ENCODE peak calls at places on chromosomes 4 and X, in ten cellular contexts. One of them, this sample, is unnamed.

GRCh38 chr4:65668201-65669007 is 1.9 kb downstream of the EPHA5 start:
- DNase-seq in stomach: peak; percentile 25
- DNase-seq in mesenchymal stem cell: peak; percentile 54
- DNase-seq in fibroblast of lung: peak; percentile 71
- DNase-seq in lower lobe of right lung: no peak
- DNase-seq in neuronal stem cell: peak; percentile 26
- DNase-seq in mammary epithelial cell: no peak
- DNase-seq in hepatocyte: peak; percentile 36
- DNase-seq in astrocyte: peak; percentile 63
- DNase-seq in endodermal cell: peak; percentile 62
- DNase-seq in this sample: peak; percentile 73

GRCh38 chr4:1130318-1131186 is 17.2 kb upstream of the RNF212 start:
- DNase-seq in stomach: peak; percentile 72
- DNase-seq in mesenchymal stem cell: peak; percentile 76
- DNase-seq in fibroblast of lung: peak; percentile 60
- DNase-seq in lower lobe of right lung: peak; percentile 69
- DNase-seq in neuronal stem cell: peak; percentile 78
- DNase-seq in mammary epithelial cell: peak; percentile 60
- DNase-seq in hepatocyte: peak; percentile 84
- DNase-seq in astrocyte: peak; percentile 44
- DNase-seq in endodermal cell: peak; percentile 88
- DNase-seq in this sample: peak; percentile 63

GRCh38 chrX:2261838-2262678 is 238.7 kb downstream of the DHRSX start:
- DNase-seq in stomach: no peak
- DNase-seq in mesenchymal stem cell: no peak
- DNase-seq in fibroblast of lung: peak; percentile 19
- DNase-seq in lower lobe of right lung: no peak
- DNase-seq in neuronal stem cell: no peak
- DNase-seq in mammary epithelial cell: no peak
- DNase-seq in hepatocyte: no peak
- DNase-seq in astrocyte: peak; percentile 10
- DNase-seq in endodermal cell: peak; percentile 54
- DNase-seq in this sample: no peak

GRCh38 chrX:48278958-48279357 is 23.8 kb downstream of the SSX1 start:
- DNase-seq in stomach: no peak
- DNase-seq in mesenchymal stem cell: no peak
- DNase-seq in fibroblast of lung: no peak
- DNase-seq in lower lobe of right lung: no peak
- DNase-seq in neuronal stem cell: no peak
- DNase-seq in mammary epithelial cell: no peak
- DNase-seq in hepatocyte: no peak
- DNase-seq in astrocyte: no peak
- DNase-seq in endodermal cell: peak; percentile 46
- DNase-seq in this sample: no peak

GRCh38 chrX:40007746-40008705 is 89.7 kb downstream of the BCOR start:
- DNase-seq in stomach: no peak
- DNase-seq in mesenchymal stem cell: no peak
- DNase-seq in fibroblast of lung: no peak
- DNase-seq in lower lobe of right lung: no peak
- DNase-seq in neuronal stem cell: no peak
- DNase-seq in mammary epithelial cell: no peak
- DNase-seq in hepatocyte: no peak
- DNase-seq in astrocyte: no peak
- DNase-seq in endodermal cell: peak; percentile 81
- DNase-seq in this sample: no peak

GRCh38 chrX:150454508-150455219 is 91.5 kb downstream of the MAMLD1 start:
- DNase-seq in stomach: no peak
- DNase-seq in mesenchymal stem cell: no peak
- DNase-seq in fibroblast of lung: no peak
- DNase-seq in lower lobe of right lung: no peak
- DNase-seq in neuronal stem cell: no peak
- DNase-seq in mammary epithelial cell: no peak
- DNase-seq in hepatocyte: no peak
- DNase-seq in astrocyte: no peak
- DNase-seq in endodermal cell: no peak
- DNase-seq in this sample: no peak

GRCh38 chrX:104324461-104324860 is 69.7 kb upstream of the ESX1 start:
- DNase-seq in stomach: no peak
- DNase-seq in mesenchymal stem cell: no peak
- DNase-seq in fibroblast of lung: no peak
- DNase-seq in lower lobe of right lung: no peak
- DNase-seq in neuronal stem cell: no peak
- DNase-seq in mammary epithelial cell: no peak
- DNase-seq in hepatocyte: no peak
- DNase-seq in astrocyte: no peak
- DNase-seq in endodermal cell: no peak
- DNase-seq in this sample: no peak

GRCh38 chrX:103779156-103779555 is 2.5 kb downstream of the PLP1 start:
- DNase-seq in stomach: no peak
- DNase-seq in mesenchymal stem cell: no peak
- DNase-seq in fibroblast of lung: peak; percentile 33
- DNase-seq in lower lobe of right lung: no peak
- DNase-seq in neuronal stem cell: no peak
- DNase-seq in mammary epithelial cell: no peak
- DNase-seq in hepatocyte: no peak
- DNase-seq in astrocyte: peak; percentile 20
- DNase-seq in endodermal cell: no peak
- DNase-seq in this sample: no peak

GRCh38 chr4:3854661-3855060 is 88.5 kb downstream of the ADRA2C start:
- DNase-seq in stomach: no peak
- DNase-seq in mesenchymal stem cell: no peak
- DNase-seq in fibroblast of lung: no peak
- DNase-seq in lower lobe of right lung: no peak
- DNase-seq in neuronal stem cell: no peak
- DNase-seq in mammary epithelial cell: no peak
- DNase-seq in hepatocyte: no peak
- DNase-seq in astrocyte: no peak
- DNase-seq in endodermal cell: no peak
- DNase-seq in this sample: peak; percentile 61

GRCh38 chr4:25163216-25163615 is 3.0 kb upstream of the SEPSECS start:
- DNase-seq in stomach: no peak
- DNase-seq in mesenchymal stem cell: no peak
- DNase-seq in fibroblast of lung: no peak
- DNase-seq in lower lobe of right lung: no peak
- DNase-seq in neuronal stem cell: no peak
- DNase-seq in mammary epithelial cell: no peak
- DNase-seq in hepatocyte: no peak
- DNase-seq in astrocyte: no peak
- DNase-seq in endodermal cell: no peak
- DNase-seq in this sample: no peak

GRCh38 chr4:31059753-31060522 is 339.8 kb downstream of the PCDH7 start:
- DNase-seq in stomach: no peak
- DNase-seq in mesenchymal stem cell: peak; percentile 42
- DNase-seq in fibroblast of lung: peak; percentile 74
- DNase-seq in lower lobe of right lung: no peak
- DNase-seq in neuronal stem cell: no peak
- DNase-seq in mammary epithelial cell: no peak
- DNase-seq in hepatocyte: no peak
- DNase-seq in astrocyte: peak; percentile 67
- DNase-seq in endodermal cell: no peak
- DNase-seq in this sample: no peak

GRCh38 chrX:133365886-133366611 is 49.2 kb downstream of the GPC4 start:
- DNase-seq in stomach: no peak
- DNase-seq in mesenchymal stem cell: peak; percentile 36
- DNase-seq in fibroblast of lung: peak; percentile 82
- DNase-seq in lower lobe of right lung: no peak
- DNase-seq in neuronal stem cell: no peak
- DNase-seq in mammary epithelial cell: no peak
- DNase-seq in hepatocyte: peak; percentile 10
- DNase-seq in astrocyte: peak; percentile 80
- DNase-seq in endodermal cell: no peak
- DNase-seq in this sample: no peak

GRCh38 chr4:79632114-79632513 is 224.1 kb upstream of the GK2 start:
- DNase-seq in stomach: no peak
- DNase-seq in mesenchymal stem cell: no peak
- DNase-seq in fibroblast of lung: no peak
- DNase-seq in lower lobe of right lung: no peak
- DNase-seq in neuronal stem cell: no peak
- DNase-seq in mammary epithelial cell: no peak
- DNase-seq in hepatocyte: no peak
- DNase-seq in astrocyte: no peak
- DNase-seq in endodermal cell: no peak
- DNase-seq in this sample: no peak

GRCh38 chr4:170088686-170089085 is 1.1 kb downstream of the AADAT start:
- DNase-seq in stomach: no peak
- DNase-seq in mesenchymal stem cell: peak; percentile 14
- DNase-seq in fibroblast of lung: no peak
- DNase-seq in lower lobe of right lung: no peak
- DNase-seq in neuronal stem cell: no peak
- DNase-seq in mammary epithelial cell: no peak
- DNase-seq in hepatocyte: no peak
- DNase-seq in astrocyte: no peak
- DNase-seq in endodermal cell: no peak
- DNase-seq in this sample: no peak

DNA sequence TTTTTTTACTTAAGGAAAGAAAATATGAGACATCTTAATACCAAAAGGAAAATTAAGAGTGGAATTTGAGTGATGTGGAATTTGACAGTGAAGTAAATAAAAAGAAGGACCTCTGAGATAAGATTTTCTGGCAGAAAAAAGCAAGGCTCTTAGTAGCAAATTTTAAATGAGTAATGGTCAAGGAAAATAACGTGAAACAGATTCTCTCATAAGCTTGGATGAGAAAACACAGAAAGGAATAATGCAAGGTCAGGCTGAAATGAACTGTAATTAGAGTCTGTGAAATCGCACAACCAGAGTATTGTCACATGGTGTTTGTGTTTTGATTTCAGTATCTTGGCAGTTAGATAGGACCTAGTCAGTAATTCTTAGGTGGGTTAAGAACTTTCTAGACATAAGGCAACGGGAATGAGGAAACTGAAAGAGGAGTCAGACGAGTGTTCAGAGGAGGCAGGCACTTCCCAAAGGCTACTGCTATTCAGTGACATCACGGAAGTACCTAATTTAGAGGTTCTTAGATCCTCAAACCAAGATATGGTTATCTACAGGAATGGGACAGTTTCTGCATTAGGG is 34.5 kb downstream of the LIMCH1 start:
- DNase-seq in stomach: no peak
- DNase-seq in mesenchymal stem cell: peak; percentile 33
- DNase-seq in fibroblast of lung: peak; percentile 14
- DNase-seq in lower lobe of right lung: no peak
- DNase-seq in neuronal stem cell: no peak
- DNase-seq in mammary epithelial cell: no peak
- DNase-seq in hepatocyte: no peak
- DNase-seq in astrocyte: no peak
- DNase-seq in endodermal cell: no peak
- DNase-seq in this sample: no peak
- H3K4me1 ChIP-seq in stomach: no peaks in the 10 kb centered on the region
- H3K4me1 ChIP-seq in mesenchymal stem cell: no peaks in the 10 kb centered on the region
- H3K4me1 ChIP-seq in fibroblast of lung: no peaks in the 10 kb centered on the region
- H3K4me1 ChIP-seq in lower lobe of right lung: peaks cover 19% of the 10 kb centered on the region
- H3K4me1 ChIP-seq in neuronal stem cell: peaks cover 11% of the 10 kb centered on the region
- H3K4me1 ChIP-seq in mammary epithelial cell: no peaks in the 10 kb centered on the region
- H3K4me1 ChIP-seq in hepatocyte: no peaks in the 10 kb centered on the region
- H3K4me1 ChIP-seq in astrocyte: peaks cover 2% of the 10 kb centered on the region
- H3K4me1 ChIP-seq in endodermal cell: peaks cover 4% of the 10 kb centered on the region
- H3K4me1 ChIP-seq in this sample: no peaks in the 10 kb centered on the region

DNA sequence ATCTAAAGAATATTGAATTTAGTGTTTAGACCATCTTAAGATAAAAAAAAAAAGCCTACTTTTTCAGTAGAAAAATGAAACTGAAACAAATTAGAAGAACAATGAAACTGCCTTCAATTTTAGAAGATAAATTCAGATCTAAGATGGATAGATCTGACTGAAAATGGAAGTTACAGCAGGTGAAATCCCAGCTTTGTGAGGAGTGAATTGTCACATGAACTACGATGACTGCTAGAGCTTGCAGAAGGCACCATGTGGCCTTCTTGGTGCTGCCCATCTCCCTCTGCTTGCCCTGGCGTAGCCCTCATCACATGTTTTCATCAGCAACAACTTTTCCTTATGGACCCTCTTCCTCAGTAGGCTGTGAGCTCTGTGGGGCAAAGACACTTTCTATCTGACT is 51.4 kb upstream of the EMCN start:
- DNase-seq in stomach: no peak
- DNase-seq in mesenchymal stem cell: no peak
- DNase-seq in fibroblast of lung: no peak
- DNase-seq in lower lobe of right lung: no peak
- DNase-seq in neuronal stem cell: no peak
- DNase-seq in mammary epithelial cell: no peak
- DNase-seq in hepatocyte: no peak
- DNase-seq in astrocyte: no peak
- DNase-seq in endodermal cell: no peak
- DNase-seq in this sample: no peak
- H3K4me3 ChIP-seq in stomach: no peak overlapping the region
- H3K4me3 ChIP-seq in mesenchymal stem cell: no peak overlapping the region
- H3K4me3 ChIP-seq in fibroblast of lung: no peak overlapping the region
- H3K4me3 ChIP-seq in lower lobe of right lung: no peak overlapping the region
- H3K4me3 ChIP-seq in neuronal stem cell: no peak overlapping the region
- H3K4me3 ChIP-seq in mammary epithelial cell: no peak overlapping the region
- H3K4me3 ChIP-seq in hepatocyte: no peak overlapping the region
- H3K4me3 ChIP-seq in astrocyte: no peak overlapping the region
- H3K4me3 ChIP-seq in endodermal cell: no peak overlapping the region
- H3K4me3 ChIP-seq in this sample: no peak overlapping the region

DNA sequence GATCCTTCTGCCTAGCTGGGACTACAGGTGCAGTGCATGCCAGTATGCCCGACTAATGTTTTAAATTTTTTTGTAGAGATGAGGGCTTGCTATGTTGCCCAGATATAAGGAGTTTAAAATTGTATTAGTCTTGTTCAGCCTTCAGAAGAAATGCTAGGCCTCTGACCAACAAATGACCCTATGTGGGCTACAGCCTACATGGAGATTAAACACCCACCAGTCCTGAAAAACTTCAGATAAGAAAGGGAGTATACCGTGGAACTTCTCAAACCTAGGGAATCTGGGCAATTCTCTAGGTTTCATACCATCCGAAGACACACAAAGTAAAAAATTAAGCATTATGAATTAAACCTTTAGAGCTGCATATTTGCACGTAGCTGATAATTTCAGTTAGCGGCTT is 32.9 kb downstream of the MOB1B start:
- DNase-seq in stomach: no peak
- DNase-seq in mesenchymal stem cell: no peak
- DNase-seq in fibroblast of lung: peak; percentile 61
- DNase-seq in lower lobe of right lung: no peak
- DNase-seq in neuronal stem cell: no peak
- DNase-seq in mammary epithelial cell: no peak
- DNase-seq in hepatocyte: no peak
- DNase-seq in astrocyte: peak; percentile 41
- DNase-seq in endodermal cell: no peak
- DNase-seq in this sample: no peak
- H3K27ac ChIP-seq in stomach: no peak overlapping the region
- H3K27ac ChIP-seq in mesenchymal stem cell: no peak overlapping the region
- H3K27ac ChIP-seq in fibroblast of lung: no peak overlapping the region
- H3K27ac ChIP-seq in lower lobe of right lung: no peak overlapping the region
- H3K27ac ChIP-seq in neuronal stem cell: no peak overlapping the region
- H3K27ac ChIP-seq in mammary epithelial cell: no peak overlapping the region
- H3K27ac ChIP-seq in hepatocyte: no peak overlapping the region
- H3K27ac ChIP-seq in astrocyte: no peak overlapping the region
- H3K27ac ChIP-seq in endodermal cell: no peak overlapping the region
- H3K27ac ChIP-seq in this sample: no peak overlapping the region

DNA sequence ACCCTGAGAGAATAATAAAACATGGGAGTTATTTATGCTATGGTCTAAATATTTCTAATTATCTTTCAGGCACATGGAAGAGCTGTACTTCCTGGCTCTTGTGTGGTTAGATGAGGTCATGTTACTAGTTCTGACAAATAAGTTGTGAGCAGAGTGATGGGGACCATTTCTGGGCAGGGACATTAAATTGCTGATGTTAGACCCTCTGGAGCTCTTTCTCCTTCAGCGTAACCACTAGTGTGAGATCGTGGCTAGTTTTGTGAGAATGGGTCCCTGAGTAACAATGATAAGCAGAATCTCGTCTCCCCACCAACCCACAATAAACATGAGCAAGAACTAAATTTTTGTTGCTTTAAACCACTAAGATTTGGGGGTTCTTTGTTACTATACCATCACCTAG is 107.9 kb downstream of the MAML3 start:
- DNase-seq in stomach: no peak
- DNase-seq in mesenchymal stem cell: no peak
- DNase-seq in fibroblast of lung: no peak
- DNase-seq in lower lobe of right lung: no peak
- DNase-seq in neuronal stem cell: no peak
- DNase-seq in mammary epithelial cell: no peak
- DNase-seq in hepatocyte: no peak
- DNase-seq in astrocyte: no peak
- DNase-seq in endodermal cell: no peak
- DNase-seq in this sample: no peak
- H3K4me1 ChIP-seq in stomach: peaks cover 18% of the 10 kb centered on the region
- H3K4me1 ChIP-seq in mesenchymal stem cell: no peaks in the 10 kb centered on the region
- H3K4me1 ChIP-seq in fibroblast of lung: peaks cover 2% of the 10 kb centered on the region
- H3K4me1 ChIP-seq in lower lobe of right lung: peaks cover 54% of the 10 kb centered on the region
- H3K4me1 ChIP-seq in neuronal stem cell: peaks cover 48% of the 10 kb centered on the region
- H3K4me1 ChIP-seq in mammary epithelial cell: peaks cover 7% of the 10 kb centered on the region
- H3K4me1 ChIP-seq in hepatocyte: peaks cover 21% of the 10 kb centered on the region
- H3K4me1 ChIP-seq in astrocyte: peaks cover 19% of the 10 kb centered on the region
- H3K4me1 ChIP-seq in endodermal cell: peaks cover 32% of the 10 kb centered on the region
- H3K4me1 ChIP-seq in this sample: peaks cover 51% of the 10 kb centered on the region

This sample was measured in left lung.